ENCODE peak calls at places on chromosomes 4 and X, in six cellular contexts. L is H54; Y is GM23248; C is stimulated activated CD4-positive, alpha-beta T cell treated with anti-CD3 and anti-CD28 coated beads, Interleukin-12 subunit alpha, Interleukin-12 subunit beta, amount 100 ng/mL, for 48 hours; H is tibial artery; X is NCI-H446 treated with DMSO at 0.1 percent for 48 hours. N is an unnamed sample.

GRCh38 chr4:138890921-138891570 is 124.5 kb upstream of the NOCT start:
- DNase-seq in L (no peak), Y (no peak), C (no peak), H (no peak), X (no peak), N (no peak)

GRCh38 chr4:156970501-156971167 is 965 bp downstream of the PDGFC start:
- DNase-seq in L (no peak), Y (peak), C (no peak), H (peak), X (peak), N (peak)

GRCh38 chr4:5474756-5475155 is 233.6 kb downstream of the EVC2 start:
- DNase-seq in L (no peak), Y (peak), C (no peak), H (no peak), X (no peak), N (no peak)

GRCh38 chr4:85114526-85114925 is 148.0 kb upstream of the WDFY3 start:
- DNase-seq in L (no peak), Y (no peak), C (no peak), H (no peak), X (peak), N (no peak)

GRCh38 chrX:136616987-136617685 is 30.8 kb upstream of the CD40LG start:
- DNase-seq in L (no peak), Y (no peak), C (no peak), H (no peak), X (no peak), N (no peak)

GRCh38 chr4:37244583-37245390 is at the start of gene NWD2:
- DNase-seq in L (no peak), Y (peak), C (no peak), H (no peak), X (peak), N (peak)

GRCh38 chr4:3256230-3257124 is 7.5 kb downstream of the MSANTD1 start:
- DNase-seq in L (no peak), Y (no peak), C (no peak), H (peak), X (no peak), N (peak)

GRCh38 chrX:19342331-19342906 is 1.3 kb upstream of the PDHA1 start:
- DNase-seq in L (no peak), Y (peak), C (no peak), H (no peak), X (no peak), N (no peak)

GRCh38 chr4:160811956-160812355 is 1351.8 kb downstream of the FSTL5 start:
- DNase-seq in L (no peak), Y (no peak), C (no peak), H (no peak), X (no peak), N (no peak)

GRCh38 chr4:118086334-118086733 is 52.0 kb downstream of the NDST3 start:
- DNase-seq in L (peak), Y (peak), C (no peak), H (no peak), X (peak), N (no peak)

GRCh38 chrX:125475482-125475881 is 155.8 kb downstream of the TEX13C start:
- DNase-seq in L (no peak), Y (no peak), C (no peak), H (no peak), X (no peak), N (no peak)

GRCh38 chr4:119755599-119755998 is 127.0 kb upstream of the PDE5A start:
- DNase-seq in L (no peak), Y (no peak), C (no peak), H (no peak), X (no peak), N (no peak)

GRCh38 chr4:113169368-113169767 is 119.9 kb downstream of the ANK2 start:
- DNase-seq in L (no peak), Y (no peak), C (no peak), H (no peak), X (no peak), N (no peak)

GRCh38 chr4:108619372-108620100 is 840 bp upstream of the RPL34 start:
- DNase-seq in L (no peak), Y (peak), C (no peak), H (no peak), X (no peak), N (no peak)

GRCh38 chrX:17390325-17390992 is 15.5 kb downstream of the NHS start:
- DNase-seq in L (no peak), Y (peak), C (no peak), H (no peak), X (no peak), N (no peak)

GRCh38 chrX:24493740-24494543 is 28.9 kb downstream of the PDK3 start:
- DNase-seq in L (no peak), Y (no peak), C (no peak), H (no peak), X (no peak), N (no peak)

GRCh38 chrX:46279925-46280313 is 265.3 kb downstream of the ZNF674 start:
- DNase-seq in L (no peak), Y (peak), C (no peak), H (no peak), X (no peak), N (peak)

GRCh38 chr4:115090483-115091075 is 22.8 kb downstream of the NDST4 start:
- DNase-seq in L (no peak), Y (peak), C (no peak), H (no peak), X (peak), N (no peak)

GRCh38 chr4:165966833-165967232 is 93.8 kb downstream of the TLL1 start:
- DNase-seq in L (no peak), Y (no peak), C (no peak), H (no peak), X (no peak), N (no peak)

N was measured in osteoblast.